ENCODE peak calls at places on chromosomes 3 and 15, in six cellular contexts. X is neuronal stem cell, E is mesenchymal stem cell, B is IMR-90, M is mesendoderm, F is H1. G is an unnamed sample.

GRCh38 chr3:88003115-88003755 is 55.6 kb downstream of the CGGBP1 start:
- DNase-seq in X (peak), M (peak), F (no peak), B (peak), E (peak), G (no peak)

GRCh38 chr15:93028632-93029612 is 60.1 kb downstream of the RGMA start:
- DNase-seq in X (no peak), M (no peak), F (no peak), E (peak), B (peak), G (no peak)

GRCh38 chr15:70324001-70324974 is 226.6 kb upstream of the TLE3 start:
- DNase-seq in X (no peak), E (no peak), F (peak), M (peak), B (peak), G (no peak)

GRCh38 chr3:45646051-45646585 is 43.1 kb upstream of the SACM1L start:
- DNase-seq in X (no peak), B (no peak), M (no peak), E (peak), F (no peak), G (no peak)

GRCh38 chr3:58205981-58206380 is 4.8 kb downstream of the DNASE1L3 start:
- DNase-seq in M (no peak), B (no peak), F (no peak), X (no peak), E (no peak), G (no peak)

GRCh38 chr3:48219543-48219942 is 3.8 kb upstream of the CAMP start:
- DNase-seq in M (no peak), E (no peak), F (no peak), X (no peak), B (peak), G (no peak)

GRCh38 chr15:99729920-99730319 is 3.3 kb downstream of the LYSMD4 start:
- DNase-seq in B (peak), E (peak), F (no peak), X (no peak), M (peak), G (no peak)

GRCh38 chr3:123295171-123295900 is 93.6 kb downstream of the SEC22A start:
- DNase-seq in B (no peak), M (peak), F (no peak), X (no peak), E (no peak), G (no peak)

GRCh38 chr3:100297784-100298183 is 36.8 kb upstream of the NIT2 start:
- DNase-seq in F (no peak), B (peak), X (no peak), E (no peak), M (no peak), G (no peak)

GRCh38 chr15:96285306-96285705 is 45.2 kb upstream of the NR2F2 start:
- DNase-seq in M (peak), F (no peak), X (no peak), B (peak), E (peak), G (no peak)

GRCh38 chr3:168467085-168467714 is 371.5 kb upstream of the GOLIM4 start:
- DNase-seq in X (peak), B (peak), F (no peak), E (peak), M (peak), G (peak)

GRCh38 chr3:50806806-50807205 is 132.1 kb downstream of the DOCK3 start:
- DNase-seq in X (no peak), F (no peak), B (no peak), E (no peak), M (peak), G (peak)

GRCh38 chr3:18951333-18951732 is 197.0 kb upstream of the KCNH8 start:
- DNase-seq in B (no peak), E (no peak), F (no peak), X (no peak), M (no peak), G (no peak)

GRCh38 chr3:197959500-197959890 is 522 bp upstream of the LMLN start:
- DNase-seq in M (no peak), B (no peak), F (no peak), E (no peak), X (no peak), G (no peak)

GRCh38 chr3:132457301-132457700 is 40.0 kb downstream of the DNAJC13 start:
- DNase-seq in X (no peak), B (peak), M (no peak), F (no peak), E (no peak), G (no peak)

GRCh38 chr3:72270072-72270611 is 485.2 kb upstream of the PROK2 start:
- DNase-seq in B (peak), F (no peak), M (peak), X (no peak), E (peak), G (no peak)

GRCh38 chr15:91156175-91156726 is 56.2 kb downstream of the SV2B start:
- DNase-seq in B (no peak), M (no peak), E (no peak), F (no peak), X (no peak), G (no peak)

GRCh38 chr3:171309906-171310359 is 150.3 kb downstream of the TNIK start:
- DNase-seq in F (no peak), M (peak), E (peak), X (no peak), B (peak), G (no peak)

GRCh38 chr3:156814295-156814694 is 11.9 kb upstream of the LEKR1 start:
- DNase-seq in F (no peak), X (no peak), B (no peak), E (no peak), M (no peak), G (no peak)

GRCh38 chr3:156817931-156818765 is 8.0 kb upstream of the LEKR1 start:
- DNase-seq in X (no peak), F (no peak), M (no peak), E (peak), B (no peak), G (no peak)

GRCh38 chr3:156818890-156819289 is 7.3 kb upstream of the LEKR1 start:
- DNase-seq in F (no peak), X (no peak), M (no peak), E (peak), B (peak), G (no peak)

GRCh38 chr3:156816091-156816793 is 9.9 kb upstream of the LEKR1 start:
- DNase-seq in M (no peak), E (peak), B (peak), X (peak), F (no peak), G (peak)

GRCh38 chr3:156816794-156817741 is 9.1 kb upstream of the LEKR1 start:
- DNase-seq in E (peak), B (peak), M (peak), F (peak), X (peak), G (peak)
- H3K18ac ChIP-seq in E (peak), B (peak), M (peak), F (no peak), X (peak), G (no peak)

GRCh38 chr3:28042095-28042635 is 199.3 kb upstream of the CMC1 start:
- DNase-seq in X (no peak), E (no peak), F (no peak), M (peak), B (no peak), G (no peak)
- H3K4ac ChIP-seq in X (no peak), E (no peak), F (no peak), M (no peak), B (no peak), G (no peak)

GRCh38 chr3:8491750-8492149 is 9.9 kb upstream of the LMCD1 start:
- DNase-seq in M (no peak), F (no peak), E (no peak), B (no peak), X (no peak), G (no peak)
- H3K18ac ChIP-seq in M (no peak), F (no peak), E (no peak), B (no peak), X (peak), G (no peak)

GRCh38 chr3:192928016-192928415 is 10.4 kb upstream of the MB21D2 start:
- DNase-seq in E (no peak), X (no peak), B (no peak), M (no peak), F (no peak), G (no peak)
- H3K4ac ChIP-seq in E (no peak), X (no peak), B (no peak), M (no peak), F (no peak), G (no peak)